ENCODE peak calls at places on chromosomes 2 and 18, in seven cellular contexts. M is tibial artery, L is cardiac fibroblast, Z is choroid plexus epithelial cell, A is nephron progenitor cell, W is brain microvascular endothelial cell, C is dorsolateral prefrontal cortex. D is an unnamed sample.

GRCh38 chr2:12074126-12074883 is 327.9 kb downstream of the LPIN1 start:
- DNase-seq in M (no peak), L (no peak), Z (no peak), A (no peak), W (no peak), C (no peak), D (no peak)

GRCh38 chr18:79544386-79544963 is 135.1 kb upstream of the CTDP1 start:
- DNase-seq in M (no peak), L (no peak), Z (no peak), A (no peak), W (no peak), C (peak; percentile 30), D (no peak)

GRCh38 chr18:25621144-25621543 is 269.2 kb upstream of the ZNF521 start:
- DNase-seq in M (no peak), L (no peak), Z (no peak), A (no peak), W (peak; percentile 20), C (no peak), D (no peak)

GRCh38 chr2:10571673-10572072 is 118.1 kb downstream of the NOL10 start:
- DNase-seq in M (no peak), L (no peak), Z (no peak), A (no peak), W (no peak), C (no peak), D (no peak)

GRCh38 chr18:46366211-46366610 is 262.0 kb downstream of the HAUS1 start:
- DNase-seq in M (no peak), L (no peak), Z (no peak), A (no peak), W (no peak), C (no peak), D (no peak)

GRCh38 chr2:222903234-222904220 is 42.7 kb downstream of the ACSL3 start:
- DNase-seq in M (peak; percentile 32), L (peak; percentile 79), Z (peak; percentile 84), A (peak; percentile 23), W (peak; percentile 66), C (no peak), D (peak; percentile 53)

GRCh38 chr2:149082781-149083180 is 44.3 kb downstream of the LYPD6B start:
- DNase-seq in M (no peak), L (no peak), Z (no peak), A (peak; percentile 26), W (no peak), C (no peak), D (no peak)

GRCh38 chr2:69716555-69717120 is 25.3 kb upstream of the ANXA4 start:
- DNase-seq in M (no peak), L (peak; percentile 50), Z (peak; percentile 33), A (no peak), W (no peak), C (no peak), D (peak; percentile 36)

GRCh38 chr2:234195516-234195915 is 145.0 kb downstream of the SPP2 start:
- DNase-seq in M (no peak), L (no peak), Z (no peak), A (no peak), W (no peak), C (no peak), D (no peak)

GRCh38 chr2:223526106-223526505 is 76.1 kb downstream of the SCG2 start:
- DNase-seq in M (no peak), L (no peak), Z (peak; percentile 34), A (no peak), W (no peak), C (no peak), D (no peak)

GRCh38 chr18:33316146-33316587 is 124.4 kb downstream of the CCDC178 start:
- DNase-seq in M (no peak), L (no peak), Z (no peak), A (no peak), W (no peak), C (no peak), D (no peak)

GRCh38 chr2:85886585-85886984 is 2.2 kb downstream of the ST3GAL5 start:
- DNase-seq in M (peak; percentile 81), L (peak; percentile 84), Z (peak; percentile 68), A (peak; percentile 43), W (peak; percentile 86), C (peak; percentile 86), D (peak; percentile 96)

GRCh38 chr2:226981731-226982373 is 146.0 kb downstream of the RHBDD1 start:
- DNase-seq in M (no peak), L (peak; percentile 8), Z (no peak), A (no peak), W (no peak), C (no peak), D (no peak)

GRCh38 chr2:18345848-18346247 is 214.6 kb downstream of the RDH14 start:
- DNase-seq in M (no peak), L (peak; percentile 31), Z (peak; percentile 54), A (no peak), W (no peak), C (no peak), D (no peak)

GRCh38 chr2:223786236-223786635 is 51.1 kb downstream of the AP1S3 start:
- DNase-seq in M (no peak), L (no peak), Z (no peak), A (no peak), W (no peak), C (no peak), D (no peak)

GRCh38 chr2:230893881-230894781 is 29.4 kb downstream of the ITM2C start:
- DNase-seq in M (peak; percentile 6), L (no peak), Z (no peak), A (no peak), W (no peak), C (peak; percentile 44), D (no peak)

GRCh38 chr2:23123686-23124085 is 261.3 kb upstream of the KLHL29 start:
- DNase-seq in M (no peak), L (no peak), Z (no peak), A (no peak), W (no peak), C (no peak), D (no peak)

GRCh38 chr18:8350628-8351027 is 258.6 kb upstream of the RAB12 start:
- DNase-seq in M (no peak), L (no peak), Z (no peak), A (no peak), W (no peak), C (no peak), D (no peak)
- TF ChIP-seq CTCF in M (no peak), L (no peak), Z (no peak), A (no peak), W (no peak), C (no peak), D (no peak)

DNA sequence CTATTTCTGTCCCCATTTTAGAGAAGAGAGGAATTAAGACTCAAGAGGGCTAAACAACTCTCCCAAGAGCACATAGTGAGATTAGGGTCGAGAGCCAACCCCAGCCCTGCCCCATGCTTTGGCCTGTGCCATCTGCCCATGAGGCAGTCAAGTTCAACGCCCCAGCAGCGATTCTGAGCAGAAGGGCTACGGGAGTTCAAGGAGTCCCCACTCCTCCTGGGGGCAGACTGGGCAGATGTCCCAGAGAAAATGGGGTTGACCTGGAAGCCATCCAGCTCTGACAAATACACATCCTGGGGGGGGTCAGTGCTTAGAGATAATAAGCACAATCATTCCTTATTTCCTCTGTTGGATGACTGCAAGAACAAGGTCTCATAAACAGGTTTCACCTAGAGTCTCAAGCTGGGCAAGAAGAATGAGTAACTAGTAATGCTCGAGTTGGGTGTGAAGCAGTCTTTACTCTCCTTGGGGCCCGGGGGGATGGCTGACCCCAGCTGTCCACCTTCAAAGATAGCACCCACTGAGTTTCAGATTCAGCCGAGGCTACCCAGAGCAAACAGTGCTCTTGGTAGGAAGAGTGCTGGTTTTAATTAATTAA is 716.4 kb downstream of the RNF144A start:
- DNase-seq in M (no peak), L (no peak), Z (no peak), A (no peak), W (no peak), C (no peak), D (no peak)
- TF ChIP-seq CTCF in M (no peak), L (no peak), Z (no peak), A (no peak), W (no peak), C (no peak), D (no peak)

DNA sequence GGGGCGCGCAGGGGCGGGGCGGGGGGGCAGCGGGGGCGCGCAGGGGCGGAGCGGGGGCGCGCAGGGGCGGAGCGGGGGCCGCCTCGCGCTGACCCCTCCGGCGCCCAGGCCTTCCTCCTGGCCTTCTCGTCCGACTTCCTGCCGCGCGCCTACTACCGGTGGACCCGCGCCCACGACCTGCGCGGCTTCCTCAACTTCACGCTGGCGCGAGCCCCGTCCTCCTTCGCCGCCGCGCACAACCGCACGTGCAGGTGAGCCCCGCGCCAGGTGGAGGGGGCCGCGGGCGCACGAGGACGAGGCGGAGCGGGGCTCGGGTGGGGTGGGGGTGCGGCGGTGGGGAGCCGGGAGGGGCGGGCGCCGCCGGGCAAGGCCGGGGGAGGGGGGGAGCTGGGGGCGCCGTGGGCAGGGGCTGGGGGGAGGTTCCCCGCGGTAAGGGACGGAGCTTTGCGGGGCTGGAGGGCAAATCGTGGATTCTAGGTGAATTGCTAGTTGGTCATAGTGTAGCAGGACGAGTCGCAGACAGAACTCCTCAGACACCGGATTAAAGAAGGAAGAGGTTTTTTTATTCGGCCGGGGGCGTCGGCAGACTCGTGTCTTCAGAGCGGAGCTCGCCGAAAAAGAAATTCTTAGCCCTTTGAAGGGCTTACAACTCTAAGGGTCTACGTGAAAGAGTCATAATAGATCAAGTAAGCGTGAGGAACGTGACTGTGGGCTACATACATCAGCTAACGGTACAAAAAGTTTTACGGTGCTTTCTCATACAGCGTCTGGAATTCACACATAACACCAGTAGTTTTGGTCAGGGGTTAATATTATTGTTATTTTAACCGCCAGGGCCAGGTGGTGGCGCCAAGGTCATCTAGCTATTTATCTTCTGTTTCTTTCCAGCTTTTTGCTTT is 29.9 kb downstream of the ANO7 start:
- DNase-seq in M (no peak), L (peak; percentile 32), Z (peak; percentile 13), A (peak; percentile 71), W (no peak), C (no peak), D (no peak)
- TF ChIP-seq CTCF in M (peak; percentile 8), L (no peak), Z (peak; percentile 27), A (no peak), W (peak; percentile 32), C (no peak), D (peak; percentile 16)

GRCh38 chr2:158048327-158048726 is 53.3 kb upstream of the UPP2 start:
- DNase-seq in M (no peak), L (no peak), Z (no peak), A (no peak), W (no peak), C (no peak), D (no peak)

GRCh38 chr2:158049129-158049855 is 52.4 kb upstream of the UPP2 start:
- DNase-seq in M (no peak), L (no peak), Z (no peak), A (no peak), W (no peak), C (no peak), D (no peak)

GRCh38 chr2:158056875-158057274 is 44.8 kb upstream of the UPP2 start:
- DNase-seq in M (no peak), L (no peak), Z (no peak), A (no peak), W (no peak), C (no peak), D (no peak)

GRCh38 chr2:158047156-158047611 is 54.5 kb upstream of the UPP2 start:
- DNase-seq in M (no peak), L (no peak), Z (peak; percentile 91), A (no peak), W (no peak), C (no peak), D (no peak)

DNA sequence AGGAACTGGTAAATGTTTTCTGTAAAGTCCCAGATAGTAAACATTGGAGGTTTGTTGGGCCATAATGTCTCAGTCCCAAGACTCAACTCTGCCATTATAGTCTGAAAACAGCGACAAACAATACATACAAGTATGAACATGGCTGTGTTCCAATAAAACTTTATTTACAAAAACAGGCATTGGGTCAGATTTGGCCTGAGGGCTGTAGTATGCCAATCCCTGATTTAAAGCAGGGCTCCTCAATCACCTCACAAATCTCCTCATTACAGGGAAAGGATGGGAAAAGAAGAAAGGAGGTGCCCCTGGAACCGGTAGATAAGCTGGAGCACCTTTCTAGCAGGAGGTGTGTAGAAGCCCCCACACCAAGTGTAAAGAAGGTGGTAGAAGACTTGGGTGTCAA is 48.9 kb upstream of the UPP2 start:
- DNase-seq in M (no peak), L (no peak), Z (no peak), A (no peak), W (no peak), C (no peak), D (no peak)
- TF ChIP-seq CTCF in M (no peak), L (no peak), Z (no peak), A (no peak), W (no peak), C (no peak), D (no peak)

D was measured in HFFc6.